ENCODE peak calls at places on chromosomes 3 and 15, in seven cellular contexts. W is Ammon's horn, Z is myocyte, J is iPS-NIHi11, O is AG08396, F is SW480, L is fibroblast of pulmonary artery. G is an unnamed sample.

GRCh38 chr15:79167776-79168175 is 77.2 kb upstream of the RASGRF1 start:
- DNase-seq in Z (no peak), F (no peak), L (no peak), O (no peak), W (no peak), J (no peak), G (no peak)

GRCh38 chr15:93046721-93047120 is 42.3 kb downstream of the RGMA start:
- DNase-seq in W (no peak), O (no peak), F (no peak), J (no peak), L (no peak), Z (no peak), G (no peak)

GRCh38 chr3:138593488-138594149 is 441 bp downstream of the CEP70 start:
- DNase-seq in O (no peak), F (peak; percentile 51), W (peak; percentile 14), J (peak; percentile 13), L (no peak), Z (no peak), G (peak; percentile 30)

GRCh38 chr15:25435474-25436243 is 3.2 kb downstream of the UBE3A start:
- DNase-seq in F (no peak), L (no peak), Z (no peak), O (no peak), J (no peak), W (no peak), G (no peak)

GRCh38 chr3:27658741-27659140 is 63.4 kb downstream of the EOMES start:
- DNase-seq in F (no peak), J (no peak), O (no peak), Z (no peak), L (no peak), W (no peak), G (no peak)

GRCh38 chr3:152830245-152830644 is 4.7 kb upstream of the P2RY1 start:
- DNase-seq in J (no peak), O (no peak), L (no peak), W (no peak), F (no peak), Z (no peak), G (no peak)

GRCh38 chr3:71582612-71583568 is 638 bp downstream of the FOXP1 start:
- DNase-seq in O (peak; percentile 24), J (peak; percentile 53), W (peak; percentile 64), L (no peak), F (peak; percentile 20), Z (peak; percentile 49), G (peak; percentile 69)

GRCh38 chr3:158167737-158168469 is 58.0 kb downstream of the RSRC1 start:
- DNase-seq in O (peak; percentile 72), Z (peak; percentile 89), L (peak; percentile 97), W (peak; percentile 2), J (no peak), F (peak; percentile 95), G (peak; percentile 1)

GRCh38 chr15:35746121-35746520 is 200.2 kb upstream of the DPH6 start:
- DNase-seq in F (no peak), L (peak; percentile 76), Z (peak; percentile 42), W (peak; percentile 19), J (no peak), O (no peak), G (no peak)

GRCh38 chr3:183487896-183488295 is 59.5 kb upstream of the MCF2L2 start:
- DNase-seq in L (no peak), Z (no peak), W (no peak), O (no peak), J (no peak), F (no peak), G (no peak)

GRCh38 chr3:149657458-149657795 is 398 bp downstream of the WWTR1 start:
- DNase-seq in W (no peak), L (peak; percentile 80), F (no peak), J (no peak), O (peak; percentile 50), Z (peak; percentile 62), G (peak; percentile 29)

G was measured in small intestine.